ENCODE peak calls at places on chromosomes 11 and 22, in four cellular contexts. X is A673, M is BJ, I is fibroblast of lung. A is an unnamed sample.

GRCh38 chr11:69542314-69543168 is 61.1 kb downstream of the LINC01488 start:
- DNase-seq in X (no peak), M (no peak), I (no peak), A (no peak)

GRCh38 chr11:107549253-107549953 is 16.1 kb downstream of the ALKBH8 start:
- DNase-seq in X (peak), M (no peak), I (no peak), A (no peak)

GRCh38 chr11:393219-394033 is 583 bp upstream of the PKP3 start:
- DNase-seq in X (no peak), M (peak), I (peak), A (no peak)

GRCh38 chr11:120178441-120179070 is 32.3 kb upstream of the OAF start:
- DNase-seq in X (no peak), M (no peak), I (peak), A (no peak)

GRCh38 chr11:129943036-129943435 is 47.7 kb upstream of the NFRKB start:
- DNase-seq in X (no peak), M (no peak), I (no peak), A (no peak)

GRCh38 chr11:27700351-27701261 is at the start of gene BDNF:
- DNase-seq in X (peak), M (no peak), I (peak), A (peak)

GRCh38 chr11:91996526-91996925 is 228.1 kb upstream of the FAT3 start:
- DNase-seq in X (no peak), M (no peak), I (no peak), A (no peak)

GRCh38 chr11:120894207-120894989 is 129.5 kb upstream of the TBCEL start:
- DNase-seq in X (peak), M (no peak), I (no peak), A (no peak)

GRCh38 chr22:28742562-28742962 is 723 bp downstream of the HSCB start:
- DNase-seq in X (no peak), M (no peak), I (no peak), A (no peak)

GRCh38 chr11:96218901-96219300 is 124.1 kb downstream of the MAML2 start:
- DNase-seq in X (no peak), M (no peak), I (no peak), A (no peak)

GRCh38 chr11:45565589-45565988 is 99.8 kb downstream of the CHST1 start:
- DNase-seq in X (no peak), M (no peak), I (no peak), A (no peak)

GRCh38 chr11:72579816-72580647 is 94.2 kb downstream of the PDE2A start:
- DNase-seq in X (no peak), M (no peak), I (no peak), A (no peak)

GRCh38 chr11:10373340-10373739 is 68.5 kb downstream of the ADM start:
- DNase-seq in X (no peak), M (no peak), I (peak), A (no peak)

GRCh38 chr11:57310630-57311086 is 14.1 kb downstream of the TNKS1BP1 start:
- DNase-seq in X (no peak), M (no peak), I (peak), A (no peak)

GRCh38 chr11:116707250-116707649 is 65.5 kb downstream of the BUD13 start:
- DNase-seq in X (no peak), M (no peak), I (no peak), A (no peak)

GRCh38 chr11:86742436-86742805 is 57.9 kb upstream of the PRSS23 start:
- DNase-seq in X (no peak), M (no peak), I (no peak), A (no peak)

GRCh38 chr22:46752911-46753310 is 9.5 kb upstream of the TBC1D22A start:
- DNase-seq in X (no peak), M (no peak), I (no peak), A (no peak)

GRCh38 chr11:72483412-72484186 is 49.3 kb upstream of the CLPB start:
- DNase-seq in X (peak), M (no peak), I (peak), A (no peak)

GRCh38 chr22:45923812-45924211 is 53.1 kb downstream of the WNT7B start:
- DNase-seq in X (no peak), M (no peak), I (no peak), A (no peak)

GRCh38 chr11:2465201-2466068 is 20.6 kb downstream of the KCNQ1 start:
- DNase-seq in X (no peak), M (no peak), I (no peak), A (no peak)

GRCh38 chr22:23401111-23401909 is 178.8 kb downstream of the IGLL1 start:
- DNase-seq in X (no peak), M (peak), I (peak), A (no peak)

DNA sequence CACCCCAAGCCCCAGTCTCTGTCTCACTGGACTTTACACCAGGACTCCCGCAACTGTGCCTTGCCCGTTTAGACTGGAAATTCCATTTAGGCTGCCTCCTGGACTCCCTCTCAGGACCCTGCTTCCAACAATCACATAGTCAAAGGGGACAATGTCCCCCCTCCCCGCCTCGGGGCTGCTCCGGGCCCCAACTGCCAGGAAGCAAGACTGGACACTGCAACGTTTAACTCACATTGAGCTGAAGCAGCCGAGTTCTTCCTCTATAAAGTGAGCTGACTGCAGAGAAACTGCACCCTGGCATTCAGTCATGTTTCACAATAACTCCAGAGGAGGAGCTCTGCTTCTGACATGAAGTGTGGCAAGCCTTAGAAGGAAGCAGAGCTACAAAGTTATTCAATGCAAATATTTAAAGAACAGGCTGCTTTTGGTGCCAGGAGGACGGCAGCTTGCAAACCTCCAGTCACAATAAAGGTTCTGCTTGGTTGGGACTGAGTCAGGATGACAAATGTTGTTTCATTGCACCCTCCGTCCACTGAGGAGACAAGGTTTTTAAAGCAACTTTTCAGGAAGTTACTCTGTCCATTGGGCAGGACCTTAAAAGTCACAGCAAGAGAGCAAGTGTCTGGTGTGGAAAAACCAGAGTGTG is 19.9 kb downstream of the PACSIN2 start:
- DNase-seq in X (peak), M (peak), I (peak), A (no peak)
- H3K4me3 ChIP-seq in X (no peak), M (peak), I (peak), A (peak)

DNA sequence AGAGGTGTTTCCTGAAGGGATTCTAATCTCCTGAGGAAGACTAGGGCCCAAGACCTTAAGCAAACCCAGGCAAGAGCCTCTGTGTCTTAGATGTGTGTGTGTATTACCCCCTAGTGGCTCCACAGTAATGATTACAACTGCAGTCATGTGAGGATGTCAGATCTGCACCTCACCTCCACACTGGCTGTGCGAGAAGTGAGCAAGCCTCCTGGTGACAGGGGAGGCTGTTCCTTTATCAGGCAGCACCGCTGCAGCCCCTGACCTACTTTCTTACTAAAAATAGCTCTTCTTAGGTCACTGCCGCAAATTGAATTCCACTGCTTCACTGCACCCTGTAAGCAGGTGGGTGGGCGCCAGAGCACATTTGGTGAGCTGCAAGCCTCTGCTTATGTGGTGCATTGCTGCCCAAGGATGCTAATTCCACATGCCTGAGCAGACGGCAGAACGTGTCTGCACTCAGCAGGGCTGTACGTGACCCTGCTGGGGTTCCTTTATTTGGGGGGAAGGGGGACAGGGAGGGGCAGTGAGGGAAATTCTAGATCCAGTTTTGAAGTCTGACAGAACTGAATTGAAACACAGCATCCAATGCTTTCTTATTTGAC is 112.4 kb downstream of the KCNC1 start:
- DNase-seq in X (no peak), M (no peak), I (peak), A (peak)
- TF ChIP-seq CTCF in X (peak), M (no peak), I (peak), A (peak)

GRCh38 chr11:58573451-58574104 is 2.1 kb downstream of the LPXN start:
- DNase-seq in X (peak), M (peak), I (peak), A (peak)
- H3K4me3 ChIP-seq in X (no peak), M (no peak), I (peak), A (no peak)

DNA sequence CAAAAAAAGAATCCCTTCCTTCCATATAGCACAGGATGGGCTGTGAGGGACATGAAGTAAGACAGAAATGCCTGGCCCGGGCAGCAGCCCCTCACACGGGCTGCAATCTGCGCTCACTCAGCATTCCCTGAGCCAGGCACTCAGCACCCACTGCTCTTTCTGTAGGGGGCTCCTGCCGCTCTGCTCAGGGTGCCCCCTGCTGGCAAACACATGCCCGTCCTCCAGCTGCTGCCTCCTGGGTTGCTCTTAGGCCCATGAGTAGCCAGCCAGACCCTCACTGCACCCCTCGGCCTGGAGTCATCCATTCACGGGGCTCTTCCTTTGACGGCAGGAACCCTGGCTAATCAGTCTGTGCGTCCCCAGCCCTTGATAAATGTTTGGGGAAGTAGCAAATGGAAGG is 6.9 kb downstream of the MCAT start:
- DNase-seq in X (peak), M (no peak), I (peak), A (no peak)
- TF ChIP-seq CTCF in X (peak), M (peak), I (peak), A (peak)